ENCODE peak calls at places on chromosomes 16 and 17, in five cellular contexts. H, X, V, U and C are unnamed samples.

GRCh38 chr17:45246861-45247428 is 14.9 kb downstream of the SPATA32 start:
- DNase-seq in H (peak; percentile 23), U (no peak), V (no peak), X (peak; percentile 66), C (no peak)

GRCh38 chr16:46800494-46800893 is 30.5 kb downstream of the C16orf87 start:
- DNase-seq in V (no peak), H (no peak), X (no peak), U (no peak), C (no peak)

GRCh38 chr16:21159281-21159951 is 942 bp downstream of the LDAF1 start:
- DNase-seq in U (no peak), X (peak; percentile 43), H (no peak), V (peak; percentile 68), C (no peak)

GRCh38 chr16:69762843-69763556 is 868 bp downstream of the WWP2 start:
- DNase-seq in V (no peak), X (peak; percentile 61), H (peak; percentile 47), U (no peak), C (peak; percentile 20)

GRCh38 chr16:88809676-88810165 is 2.0 kb downstream of the APRT start:
- DNase-seq in V (no peak), H (no peak), X (no peak), U (no peak), C (no peak)

GRCh38 chr16:31700200-31700529 is 172.5 kb downstream of the AHSP start:
- DNase-seq in U (no peak), H (peak; percentile 51), X (no peak), V (no peak), C (no peak)

GRCh38 chr16:2190659-2191445 is 5.6 kb downstream of the CASKIN1 start:
- DNase-seq in U (peak; percentile 69), H (no peak), V (no peak), X (no peak), C (no peak)

GRCh38 chr17:8056232-8056975 is 17.5 kb downstream of the ALOX15B start:
- DNase-seq in U (peak; percentile 54), H (peak; percentile 86), V (no peak), X (peak; percentile 74), C (peak; percentile 80)

GRCh38 chr17:63309021-63309420 is 137.1 kb downstream of the CYB561 start:
- DNase-seq in X (no peak), H (peak; percentile 36), V (no peak), U (no peak), C (no peak)

GRCh38 chr17:38571833-38572274 is 33.9 kb downstream of the SRCIN1 start:
- DNase-seq in U (no peak), V (no peak), X (no peak), H (no peak), C (no peak)

GRCh38 chr17:35052240-35052608 is 11.3 kb downstream of the RFFL start:
- DNase-seq in X (no peak), H (peak; percentile 84), U (no peak), V (no peak), C (peak; percentile 33)

GRCh38 chr16:58329147-58329546 is 34.3 kb upstream of the PRSS54 start:
- DNase-seq in U (no peak), H (peak; percentile 21), X (no peak), V (no peak), C (peak; percentile 5)

GRCh38 chr16:86941731-86942468 is 363.6 kb downstream of the FOXL1 start:
- DNase-seq in V (no peak), U (no peak), H (no peak), X (no peak), C (no peak)

GRCh38 chr16:51149721-51150158 is 1.3 kb downstream of the SALL1 start:
- DNase-seq in X (no peak), H (no peak), V (no peak), U (no peak), C (no peak)

GRCh38 chr16:51151435-51151950 is 423 bp upstream of the SALL1 start:
- DNase-seq in V (no peak), X (peak; percentile 84), H (peak; percentile 92), U (peak; percentile 85), C (no peak)

GRCh38 chr16:51150159-51150893 is 744 bp downstream of the SALL1 start:
- DNase-seq in U (no peak), V (no peak), H (peak; percentile 33), X (no peak), C (no peak)

GRCh38 chr16:51151951-51152663 is 1.0 kb upstream of the SALL1 start:
- DNase-seq in U (peak; percentile 86), X (peak; percentile 85), V (no peak), H (peak; percentile 91), C (no peak)

GRCh38 chr16:51150894-51151320 is at the start of gene SALL1:
- DNase-seq in X (no peak), U (no peak), V (no peak), H (no peak), C (no peak)
- H3K27ac ChIP-seq in X (peak within 1 kb of the TSS; percentile 97), U (peak within 1 kb of the TSS; percentile 98), V (peak within 1 kb of the TSS; percentile 57), H (no peak within 1 kb of the TSS), C (no peak within 1 kb of the TSS)

GRCh38 chr17:48596000-48596734 is 2.6 kb upstream of the HOXB5 start:
- DNase-seq in H (no peak), X (peak; percentile 33), U (no peak), V (no peak), C (no peak)
- H3K27me3 ChIP-seq in H (no peaks in the 10 kb centered on the region), X (peaks cover 95% of the 10 kb centered on the region), U (peaks cover 98% of the 10 kb centered on the region), V (peaks cover 93% of the 10 kb centered on the region), C (peaks cover 96% of the 10 kb centered on the region)

GRCh38 chr17:78391843-78392242 is 13.4 kb downstream of the PGS1 start:
- DNase-seq in X (peak; percentile 61), U (no peak), V (no peak), H (peak; percentile 87), C (peak; percentile 63)

GRCh38 chr17:78391051-78391431 is 12.6 kb downstream of the PGS1 start:
- DNase-seq in X (no peak), H (no peak), V (no peak), U (no peak), C (no peak)

GRCh38 chr17:78387982-78388941 is 9.8 kb downstream of the PGS1 start:
- DNase-seq in U (no peak), X (no peak), H (peak; percentile 68), V (no peak), C (no peak)

GRCh38 chr17:78392295-78392694 is 13.8 kb downstream of the PGS1 start:
- DNase-seq in H (no peak), U (no peak), V (no peak), X (no peak), C (no peak)

DNA sequence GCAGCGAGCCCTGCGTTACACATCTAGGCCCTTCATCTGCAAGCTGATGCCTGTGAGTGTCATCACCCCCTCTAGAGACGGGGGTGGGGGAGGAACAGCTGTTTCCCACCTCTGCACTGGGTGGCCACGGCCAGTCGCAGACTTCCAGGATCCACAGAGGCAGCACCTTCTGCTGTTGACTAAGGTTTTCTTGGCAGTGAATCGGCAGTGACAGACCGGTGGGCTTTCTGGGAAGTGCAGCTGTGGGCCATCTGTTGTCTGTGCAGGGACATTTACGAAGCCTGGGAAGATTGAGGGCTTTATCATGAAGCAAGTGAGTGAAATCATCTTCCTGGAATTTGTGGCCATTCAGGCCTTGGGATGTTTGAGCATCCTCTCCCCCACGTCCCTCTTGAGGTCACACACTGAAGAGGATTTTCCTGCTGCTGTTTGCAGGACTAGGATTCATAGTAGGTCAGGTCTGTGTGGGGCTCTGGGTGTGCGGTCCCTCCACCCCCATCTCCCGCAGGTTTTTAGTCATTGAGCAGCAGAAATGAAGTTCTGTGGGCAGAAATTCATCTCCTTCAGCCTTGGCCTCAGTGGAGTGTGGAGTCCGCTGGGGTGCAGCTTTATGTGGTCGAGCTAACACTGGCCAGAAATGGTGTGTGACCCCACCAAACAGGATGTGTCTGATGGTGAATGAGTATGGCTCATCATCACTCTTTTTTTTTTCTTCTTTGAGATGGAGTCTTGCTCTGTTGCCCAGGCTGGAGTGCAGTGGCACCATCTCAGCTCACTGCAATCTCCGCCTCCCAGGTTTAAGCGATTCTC is 12.0 kb downstream of the PGS1 start:
- DNase-seq in U (no peak), X (peak; percentile 69), V (no peak), H (peak; percentile 99), C (peak; percentile 95)
- TF ChIP-seq CTCF in U (no peak), X (no peak), V (no peak), H (peak; percentile 7), C (peak; percentile 51)

GRCh38 chr17:75809631-75810111 is 25.1 kb downstream of the UNK start:
- DNase-seq in U (peak; percentile 15), V (no peak), H (no peak), X (no peak), C (no peak)
- H3K27ac ChIP-seq in U (no peak overlapping the region), V (peak overlapping the region; percentile 69), H (no peak overlapping the region), X (no peak overlapping the region), C (peak overlapping the region; percentile 19)

GRCh38 chr16:19674485-19674884 is 43.5 kb downstream of the KNOP1 start:
- DNase-seq in X (no peak), H (no peak), U (no peak), V (no peak), C (no peak)
- H3K27me3 ChIP-seq in X (no peaks in the 10 kb centered on the region), H (no peaks in the 10 kb centered on the region), U (no peaks in the 10 kb centered on the region), V (no peaks in the 10 kb centered on the region), C (no peaks in the 10 kb centered on the region)

GRCh38 chr17:74864297-74864865 is 4.7 kb upstream of the GRIN2C start:
- DNase-seq in X (no peak), V (no peak), H (no peak), U (no peak), C (no peak)

GRCh38 chr17:74863420-74864296 is 4.0 kb upstream of the GRIN2C start:
- DNase-seq in V (no peak), X (no peak), U (no peak), H (no peak), C (no peak)

GRCh38 chr17:74864866-74865395 is 5.2 kb upstream of the GRIN2C start:
- DNase-seq in X (peak; percentile 77), U (peak; percentile 76), V (peak; percentile 85), H (peak; percentile 35), C (peak; percentile 60)

GRCh38 chr17:74866198-74866835 is 6.5 kb downstream of the FDXR start:
- DNase-seq in U (no peak), X (no peak), H (no peak), V (no peak), C (no peak)

GRCh38 chr17:74865504-74866197 is 6.0 kb upstream of the GRIN2C start:
- DNase-seq in V (no peak), U (no peak), H (no peak), X (no peak), C (no peak)
- TF ChIP-seq CTCF in V (no peak), U (no peak), H (no peak), X (no peak), C (peak; percentile 3)

DNA sequence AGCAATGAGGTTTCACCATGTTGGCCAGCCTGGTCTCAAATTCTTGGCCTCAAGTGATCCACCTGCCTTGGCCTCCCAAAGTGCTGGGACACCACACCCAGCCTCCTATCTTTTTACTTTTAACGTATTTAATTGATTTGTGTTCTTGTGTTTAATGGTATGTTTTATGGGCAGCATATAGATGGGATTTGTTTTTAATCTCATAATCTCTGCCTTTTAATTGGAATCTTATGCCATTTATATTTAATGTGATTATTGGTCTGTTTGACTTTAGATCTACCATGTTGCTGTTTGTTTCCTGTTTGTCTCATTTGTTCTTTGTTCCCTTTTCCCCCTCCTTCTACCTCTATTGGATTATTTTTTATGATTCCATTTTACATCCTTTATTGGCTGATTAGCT is 12.2 kb downstream of the SLC26A11 start:
- DNase-seq in X (no peak), H (no peak), V (no peak), U (no peak), C (no peak)
- H3K27ac ChIP-seq in X (no peak overlapping the region), H (no peak overlapping the region), V (no peak overlapping the region), U (no peak overlapping the region), C (no peak overlapping the region)